ENCODE peak calls at places on chromosome 11, in eight cellular contexts. One of them, this sample, is unnamed.

GRCh38 chr11:35242412-35242811 is 103.4 kb downstream of the CD44 start:
- DNase-seq in anterior cingulate cortex: no peak
- DNase-seq in adrenal gland: no peak
- DNase-seq in IMR-90: peak; percentile 37
- DNase-seq in activated CD4-positive, alpha-beta T cell treated with anti-CD3 and anti-CD28 coated beads, Interleukin-2, amount 50 U/mL, for 1 hour: no peak
- DNase-seq in coronary artery: no peak
- DNase-seq in epithelial cell of esophagus: no peak
- DNase-seq in hippocampal formation: no peak
- DNase-seq in this sample: no peak

GRCh38 chr11:60974726-60975125 is 3.2 kb downstream of the CD6 start:
- DNase-seq in epithelial cell of esophagus: no peak
- DNase-seq in anterior cingulate cortex: no peak
- DNase-seq in activated CD4-positive, alpha-beta T cell treated with anti-CD3 and anti-CD28 coated beads, Interleukin-2, amount 50 U/mL, for 1 hour: no peak
- DNase-seq in hippocampal formation: peak; percentile 29
- DNase-seq in IMR-90: no peak
- DNase-seq in coronary artery: no peak
- DNase-seq in adrenal gland: no peak
- DNase-seq in this sample: no peak

GRCh38 chr11:9990221-9990973 is 303.6 kb downstream of the SBF2 start:
- DNase-seq in hippocampal formation: no peak
- DNase-seq in epithelial cell of esophagus: no peak
- DNase-seq in coronary artery: no peak
- DNase-seq in adrenal gland: no peak
- DNase-seq in IMR-90: peak; percentile 37
- DNase-seq in anterior cingulate cortex: no peak
- DNase-seq in activated CD4-positive, alpha-beta T cell treated with anti-CD3 and anti-CD28 coated beads, Interleukin-2, amount 50 U/mL, for 1 hour: no peak
- DNase-seq in this sample: no peak

GRCh38 chr11:68164437-68164836 is 43.2 kb upstream of the CHKA start:
- DNase-seq in coronary artery: no peak
- DNase-seq in epithelial cell of esophagus: peak; percentile 79
- DNase-seq in anterior cingulate cortex: no peak
- DNase-seq in activated CD4-positive, alpha-beta T cell treated with anti-CD3 and anti-CD28 coated beads, Interleukin-2, amount 50 U/mL, for 1 hour: no peak
- DNase-seq in IMR-90: peak; percentile 66
- DNase-seq in hippocampal formation: no peak
- DNase-seq in adrenal gland: no peak
- DNase-seq in this sample: no peak

GRCh38 chr11:36455658-36456111 is 54.4 kb downstream of the TRAF6 start:
- DNase-seq in IMR-90: peak; percentile 98
- DNase-seq in epithelial cell of esophagus: peak; percentile 88
- DNase-seq in activated CD4-positive, alpha-beta T cell treated with anti-CD3 and anti-CD28 coated beads, Interleukin-2, amount 50 U/mL, for 1 hour: no peak
- DNase-seq in hippocampal formation: no peak
- DNase-seq in anterior cingulate cortex: peak; percentile 34
- DNase-seq in adrenal gland: peak; percentile 49
- DNase-seq in coronary artery: peak; percentile 97
- DNase-seq in this sample: peak; percentile 87

GRCh38 chr11:58928691-58929090 is 10.6 kb upstream of the GLYATL1 start:
- DNase-seq in adrenal gland: no peak
- DNase-seq in coronary artery: no peak
- DNase-seq in epithelial cell of esophagus: no peak
- DNase-seq in activated CD4-positive, alpha-beta T cell treated with anti-CD3 and anti-CD28 coated beads, Interleukin-2, amount 50 U/mL, for 1 hour: no peak
- DNase-seq in anterior cingulate cortex: no peak
- DNase-seq in IMR-90: no peak
- DNase-seq in hippocampal formation: no peak
- DNase-seq in this sample: no peak

GRCh38 chr11:74452366-74452765 is 15.0 kb downstream of the KCNE3 start:
- DNase-seq in IMR-90: no peak
- DNase-seq in anterior cingulate cortex: no peak
- DNase-seq in adrenal gland: no peak
- DNase-seq in epithelial cell of esophagus: no peak
- DNase-seq in activated CD4-positive, alpha-beta T cell treated with anti-CD3 and anti-CD28 coated beads, Interleukin-2, amount 50 U/mL, for 1 hour: no peak
- DNase-seq in hippocampal formation: no peak
- DNase-seq in coronary artery: no peak
- DNase-seq in this sample: no peak

GRCh38 chr11:29507381-29507780 is 509.4 kb downstream of the KCNA4 start:
- DNase-seq in coronary artery: no peak
- DNase-seq in hippocampal formation: no peak
- DNase-seq in anterior cingulate cortex: no peak
- DNase-seq in IMR-90: no peak
- DNase-seq in activated CD4-positive, alpha-beta T cell treated with anti-CD3 and anti-CD28 coated beads, Interleukin-2, amount 50 U/mL, for 1 hour: no peak
- DNase-seq in epithelial cell of esophagus: no peak
- DNase-seq in adrenal gland: no peak
- DNase-seq in this sample: no peak

GRCh38 chr11:100459791-100460190 is 227.3 kb upstream of the ARHGAP42 start:
- DNase-seq in IMR-90: no peak
- DNase-seq in coronary artery: no peak
- DNase-seq in epithelial cell of esophagus: no peak
- DNase-seq in hippocampal formation: no peak
- DNase-seq in activated CD4-positive, alpha-beta T cell treated with anti-CD3 and anti-CD28 coated beads, Interleukin-2, amount 50 U/mL, for 1 hour: no peak
- DNase-seq in anterior cingulate cortex: no peak
- DNase-seq in adrenal gland: no peak
- DNase-seq in this sample: no peak